ENCODE peak calls at places on chromosome X, in nine cellular contexts. G, E, R, M, C, D, J, P and N are unnamed samples.

GRCh38 chrX:14872851-14873675 is at the start of the genes FANCB and MOSPD2:
- DNase-seq in G (peak), E (peak), R (peak), M (peak), C (peak), D (peak), J (peak), P (peak), N (peak)

GRCh38 chrX:71917621-71918341 is 7.1 kb downstream of the NHSL2 start:
- DNase-seq in G (no peak), E (no peak), R (no peak), M (no peak), C (peak), D (peak), J (peak), P (no peak), N (no peak)

GRCh38 chrX:44234541-44234940 is 108.9 kb downstream of the EFHC2 start:
- DNase-seq in G (no peak), E (no peak), R (no peak), M (no peak), C (no peak), D (no peak), J (no peak), P (no peak), N (no peak)

GRCh38 chrX:39477438-39478120 is 620.2 kb downstream of the BCOR start:
- DNase-seq in G (no peak), E (no peak), R (peak), M (no peak), C (no peak), D (peak), J (peak), P (no peak), N (no peak)

GRCh38 chrX:38192007-38192625 is 28.6 kb downstream of the SRPX start:
- DNase-seq in G (no peak), E (peak), R (peak), M (no peak), C (no peak), D (no peak), J (peak), P (no peak), N (no peak)

GRCh38 chrX:12790878-12791252 is 347 bp upstream of the PRPS2 start:
- DNase-seq in G (no peak), E (no peak), R (no peak), M (no peak), C (no peak), D (no peak), J (no peak), P (no peak), N (no peak)

GRCh38 chrX:101210630-101211029 is 9.0 kb upstream of the DRP2 start:
- DNase-seq in G (no peak), E (no peak), R (no peak), M (no peak), C (no peak), D (no peak), J (no peak), P (no peak), N (no peak)

GRCh38 chrX:69597399-69597798 is 18.5 kb upstream of the EDA start:
- DNase-seq in G (no peak), E (no peak), R (no peak), M (no peak), C (no peak), D (no peak), J (peak), P (no peak), N (no peak)

GRCh38 chrX:265502-265901 is 15.7 kb upstream of the PLCXD1 start:
- DNase-seq in G (no peak), E (no peak), R (no peak), M (no peak), C (no peak), D (no peak), J (no peak), P (no peak), N (no peak)

GRCh38 chrX:10787264-10787663 is 166.9 kb upstream of the MID1 start:
- DNase-seq in G (no peak), E (no peak), R (no peak), M (no peak), C (no peak), D (no peak), J (no peak), P (no peak), N (no peak)

GRCh38 chrX:54494970-54495813 is 842 bp downstream of the FGD1 start:
- DNase-seq in G (no peak), E (no peak), R (peak), M (no peak), C (no peak), D (peak), J (peak), P (no peak), N (no peak)

GRCh38 chrX:23901065-23901464 is 6.7 kb downstream of the APOO start:
- DNase-seq in G (peak), E (no peak), R (no peak), M (no peak), C (no peak), D (no peak), J (peak), P (peak), N (no peak)

GRCh38 chrX:42944381-42944998 is 166.5 kb upstream of the PPP1R2C start:
- DNase-seq in G (no peak), E (peak), R (no peak), M (no peak), C (no peak), D (no peak), J (no peak), P (no peak), N (no peak)

GRCh38 chrX:41148553-41148952 is 63.3 kb downstream of the USP9X start:
- DNase-seq in G (peak), E (no peak), R (no peak), M (no peak), C (peak), D (no peak), J (peak), P (no peak), N (no peak)

GRCh38 chrX:103730746-103731508 is 20.2 kb downstream of the TMEM31 start:
- DNase-seq in G (peak), E (no peak), R (no peak), M (no peak), C (peak), D (no peak), J (peak), P (no peak), N (peak)

GRCh38 chrX:121558886-121559285 is 511.5 kb downstream of the GLUD2 start:
- DNase-seq in G (no peak), E (no peak), R (no peak), M (no peak), C (no peak), D (no peak), J (no peak), P (no peak), N (no peak)

GRCh38 chrX:66163849-66164401 is at the start of gene HEPH:
- DNase-seq in G (peak), E (no peak), R (no peak), M (no peak), C (peak), D (peak), J (peak), P (no peak), N (no peak)

GRCh38 chrX:150897371-150898319 is 823 bp downstream of the CD99L2 start:
- DNase-seq in G (no peak), E (peak), R (peak), M (no peak), C (no peak), D (peak), J (peak), P (no peak), N (no peak)

GRCh38 chrX:20409991-20410390 is 143.3 kb upstream of the RPS6KA3 start:
- DNase-seq in G (no peak), E (no peak), R (no peak), M (no peak), C (no peak), D (no peak), J (no peak), P (no peak), N (no peak)

GRCh38 chrX:11143931-11144678 is 33.0 kb downstream of the HCCS start:
- DNase-seq in G (peak), E (peak), R (peak), M (no peak), C (peak), D (peak), J (peak), P (peak), N (peak)

GRCh38 chrX:16212436-16212835 is 45.2 kb downstream of the MAGEB17 start:
- DNase-seq in G (no peak), E (peak), R (peak), M (no peak), C (no peak), D (no peak), J (peak), P (peak), N (no peak)

GRCh38 chrX:107654778-107655761 is 26.8 kb downstream of the PRPS1 start:
- DNase-seq in G (peak), E (peak), R (peak), M (peak), C (peak), D (peak), J (peak), P (peak), N (no peak)

GRCh38 chrX:34877451-34877850 is 65.1 kb upstream of the FAM47B start:
- DNase-seq in G (no peak), E (no peak), R (no peak), M (no peak), C (no peak), D (no peak), J (peak), P (no peak), N (no peak)

DNA sequence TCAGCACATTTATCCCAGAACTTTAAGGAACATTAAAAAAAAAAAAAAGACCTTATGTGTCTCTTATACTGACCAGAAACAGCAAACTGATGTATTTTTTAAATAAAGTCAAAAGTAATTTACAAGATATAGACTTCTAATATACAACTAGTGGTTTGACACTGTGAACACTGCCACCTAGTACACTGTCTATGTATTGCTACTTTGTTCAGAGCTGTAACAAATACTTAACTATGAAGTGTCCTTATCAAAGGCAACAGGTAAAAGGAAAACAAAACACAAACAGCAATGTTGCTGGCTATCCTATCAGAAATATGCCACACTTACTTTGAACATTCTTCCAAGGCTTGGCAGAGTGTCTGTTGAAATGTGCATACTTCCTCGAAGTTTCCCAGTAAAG is 60.4 kb downstream of the CD40LG start:
- DNase-seq in G (no peak), E (peak), R (no peak), M (no peak), C (no peak), D (no peak), J (peak), P (no peak), N (no peak)
- TF ChIP-seq CTCF in G (peak), E (peak), R (peak), M (peak), C (no peak), D (peak), J (peak), P (peak), N (no peak)

DNA sequence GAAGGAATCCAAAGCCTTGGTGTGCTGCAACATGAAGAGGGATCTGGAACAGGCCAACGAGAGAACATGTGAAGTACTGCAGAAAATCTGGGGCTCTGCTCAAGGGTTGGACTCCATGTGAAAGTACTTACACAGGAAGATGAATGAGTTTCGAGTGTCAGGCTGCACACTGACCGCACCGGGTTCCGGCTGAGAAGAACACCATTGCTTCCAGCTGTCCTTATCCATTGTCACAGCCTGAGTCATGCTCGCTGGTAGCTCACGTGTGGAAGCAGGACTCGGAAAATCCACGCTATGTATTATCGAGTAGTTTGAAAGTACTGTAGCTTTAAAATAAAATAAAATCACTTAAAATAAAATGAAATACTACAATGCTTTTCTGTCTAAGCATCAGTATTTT is 50.4 kb upstream of the TBL1X start:
- DNase-seq in G (no peak), E (no peak), R (no peak), M (no peak), C (no peak), D (no peak), J (no peak), P (no peak), N (no peak)
- TF ChIP-seq CTCF in G (no peak), E (no peak), R (no peak), M (no peak), C (no peak), D (no peak), J (no peak), P (no peak), N (no peak)

GRCh38 chrX:131783555-131784338 is 239.4 kb upstream of the STK26 start:
- DNase-seq in G (no peak), E (no peak), R (no peak), M (no peak), C (no peak), D (no peak), J (no peak), P (no peak), N (no peak)

GRCh38 chrX:131779313-131779712 is 235.4 kb downstream of the OR13H1 start:
- DNase-seq in G (no peak), E (no peak), R (no peak), M (no peak), C (no peak), D (no peak), J (no peak), P (no peak), N (no peak)

DNA sequence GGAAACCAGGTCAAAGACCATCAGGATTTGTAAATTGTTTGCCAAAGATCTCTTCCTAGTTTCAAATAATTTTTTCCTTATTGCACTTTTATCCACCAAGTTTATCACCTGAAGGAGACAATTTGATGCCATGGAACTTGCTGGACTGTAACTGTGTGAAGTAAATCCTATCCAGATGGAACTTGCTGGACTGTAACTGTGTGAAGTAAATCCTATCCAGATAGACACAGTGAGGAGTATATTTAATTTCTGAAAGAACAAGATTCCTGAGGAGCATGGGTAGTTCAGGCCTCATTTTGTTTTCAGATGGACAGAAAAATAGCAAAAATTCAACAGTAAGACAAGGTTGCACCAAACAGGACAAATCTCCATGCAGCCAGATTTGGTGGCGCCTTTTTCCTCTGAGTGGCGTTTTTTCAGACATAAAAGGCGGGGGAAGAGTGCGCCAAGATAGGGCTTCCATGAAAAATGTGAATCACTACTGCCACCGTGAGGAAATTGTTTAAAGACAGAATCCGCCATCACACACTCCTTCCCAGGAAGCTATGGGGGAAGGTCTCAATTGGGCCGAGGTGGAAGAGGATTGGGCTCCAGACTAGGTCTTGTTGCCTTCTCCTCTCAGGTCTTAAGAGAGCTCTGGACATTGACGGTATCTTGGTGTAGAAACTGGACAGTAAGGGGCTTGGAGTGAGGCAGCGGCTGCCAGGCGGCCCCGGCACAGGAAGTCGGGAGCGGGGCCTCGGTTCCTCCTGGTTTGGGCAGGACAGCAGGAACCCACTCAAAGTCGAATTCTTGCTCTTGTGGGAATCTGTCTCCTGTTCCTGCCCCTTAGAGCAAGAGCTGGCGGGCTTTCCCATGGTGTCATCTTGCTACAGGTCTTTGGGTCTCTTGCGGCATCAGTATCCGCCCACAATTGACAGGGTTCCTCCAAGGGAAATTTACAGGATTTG is 234.7 kb downstream of the OR13H1 start:
- DNase-seq in G (no peak), E (no peak), R (no peak), M (no peak), C (no peak), D (no peak), J (no peak), P (no peak), N (no peak)
- TF ChIP-seq CTCF in G (no peak), E (no peak), R (peak), M (no peak), C (no peak), D (no peak), J (no peak), P (no peak), N (peak)

GRCh38 chrX:53223068-53223693 is 1.8 kb downstream of the KDM5C start:
- DNase-seq in G (no peak), E (no peak), R (no peak), M (no peak), C (no peak), D (no peak), J (peak), P (no peak), N (no peak)
- TF ChIP-seq CTCF in G (no peak), E (no peak), R (no peak), M (no peak), C (no peak), D (no peak), J (no peak), P (no peak), N (no peak)

GRCh38 chrX:8784162-8784561 is 17.0 kb downstream of the FAM9A start:
- DNase-seq in G (no peak), E (no peak), R (no peak), M (no peak), C (no peak), D (no peak), J (no peak), P (no peak), N (no peak)

GRCh38 chrX:8782595-8782994 is 18.6 kb downstream of the FAM9A start:
- DNase-seq in G (no peak), E (no peak), R (no peak), M (no peak), C (no peak), D (no peak), J (no peak), P (no peak), N (no peak)

DNA sequence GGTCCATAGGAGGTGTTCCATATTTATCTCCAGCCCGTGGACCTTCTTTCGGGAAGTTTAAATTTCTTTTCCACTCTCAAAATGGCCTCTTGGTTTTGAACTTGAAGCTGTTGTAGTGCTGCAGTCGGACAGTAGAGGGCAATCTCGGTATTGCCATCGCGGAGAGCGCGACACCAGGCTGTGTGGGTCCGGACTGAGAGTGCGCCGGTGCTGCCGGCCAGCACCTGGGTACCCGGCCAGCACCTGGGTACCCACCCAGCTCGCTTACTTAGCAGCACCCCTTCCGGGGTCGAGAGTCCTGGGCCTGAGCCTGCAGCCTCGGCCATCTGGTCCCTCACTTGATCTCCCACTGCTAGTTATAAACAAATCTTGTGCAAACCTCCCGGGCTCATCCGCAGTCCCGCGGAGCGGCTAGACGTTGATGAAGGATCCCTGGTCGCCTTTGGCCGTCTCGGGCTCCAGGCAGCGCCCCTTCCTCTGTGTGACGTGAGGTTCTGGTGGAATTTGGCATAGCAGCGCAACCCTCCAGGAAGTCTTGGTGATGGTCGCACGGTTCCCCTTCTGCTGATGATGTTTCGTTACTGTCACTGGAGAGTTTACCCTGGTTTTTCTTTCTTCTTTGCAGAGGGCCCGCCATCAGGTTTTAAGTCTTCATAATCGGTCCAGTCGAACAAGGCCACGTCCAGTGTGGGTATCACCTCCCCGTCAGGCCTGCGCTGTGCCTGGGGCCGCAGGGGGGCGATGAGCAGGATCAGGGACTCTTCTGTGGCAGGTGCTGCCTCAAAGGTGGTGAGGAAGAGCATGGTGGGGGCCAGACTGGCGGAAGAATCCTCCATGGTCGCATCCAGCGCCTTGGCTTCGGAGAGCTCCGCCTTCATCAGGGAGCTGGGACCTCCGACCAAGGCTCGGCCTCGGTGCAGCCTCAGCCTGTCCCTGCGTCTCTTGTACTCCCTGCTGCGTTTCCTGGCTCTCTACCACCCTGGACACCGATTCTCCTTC is 17.8 kb downstream of the FAM9A start:
- DNase-seq in G (no peak), E (no peak), R (peak), M (no peak), C (no peak), D (peak), J (peak), P (no peak), N (peak)
- TF ChIP-seq CTCF in G (peak), E (peak), R (peak), M (peak), C (peak), D (no peak), J (peak), P (no peak), N (peak)